ENCODE peak calls at places on chromosome 17, in four cellular contexts. P is lower leg skin, V is ELR, T is AG20443. F is an unnamed sample.

GRCh38 chr17:60086822-60087591 is 8.3 kb upstream of the HEATR6 start:
- DNase-seq in T (peak), P (no peak), V (peak), F (no peak)

GRCh38 chr17:65886240-65886639 is 305.7 kb downstream of the CEP112 start:
- DNase-seq in P (no peak), V (no peak), T (peak), F (no peak)

GRCh38 chr17:41965694-41966375 is 760 bp upstream of the CNP start:
- DNase-seq in P (peak), V (peak), T (peak), F (peak)

GRCh38 chr17:78351449-78352006 is 8.3 kb downstream of the SOCS3 start:
- DNase-seq in V (peak), T (peak), P (peak), F (peak)

GRCh38 chr17:60269417-60269816 is 119.6 kb downstream of the CA4 start:
- DNase-seq in T (no peak), P (no peak), V (no peak), F (no peak)

GRCh38 chr17:66627985-66628384 is 206.9 kb upstream of the CACNG5 start:
- DNase-seq in P (no peak), T (peak), V (no peak), F (no peak)

GRCh38 chr17:61398721-61399130 is 917 bp upstream of the TBX2 start:
- DNase-seq in P (no peak), V (peak), T (no peak), F (no peak)

GRCh38 chr17:80263253-80264047 is 2.8 kb downstream of the RNF213 start:
- DNase-seq in T (peak), P (peak), V (peak), F (peak)

GRCh38 chr17:4587803-4588202 is 3.5 kb downstream of the SMTNL2 start:
- DNase-seq in V (no peak), T (no peak), P (no peak), F (no peak)

GRCh38 chr17:78883090-78883532 is 19.9 kb downstream of the CEP295NL start:
- DNase-seq in V (peak), T (peak), P (peak), F (peak)

GRCh38 chr17:3762922-3763776 is 37.8 kb downstream of the ITGAE start:
- DNase-seq in P (no peak), T (no peak), V (no peak), F (no peak)

GRCh38 chr17:29617481-29618271 is 5.0 kb downstream of the CORO6 start:
- DNase-seq in T (peak), V (peak), P (peak), F (peak)

GRCh38 chr17:16374539-16374938 is 6.4 kb upstream of the UBB start:
- DNase-seq in T (no peak), P (no peak), V (no peak), F (no peak)

GRCh38 chr17:8365143-8365542 is 11.4 kb downstream of the KRABD2 start:
- DNase-seq in P (no peak), V (peak), T (no peak), F (no peak)

GRCh38 chr17:71855000-71855399 is 265.8 kb upstream of the SOX9 start:
- DNase-seq in T (no peak), V (no peak), P (no peak), F (no peak)

GRCh38 chr17:17669851-17670232 is 11.4 kb upstream of the RAI1 start:
- DNase-seq in P (no peak), T (no peak), V (no peak), F (no peak)

GRCh38 chr17:279356-279755 is 73.3 kb downstream of the RPH3AL start:
- DNase-seq in P (no peak), T (no peak), V (no peak), F (no peak)

GRCh38 chr17:81532490-81533287 is 4.5 kb downstream of the FSCN2 start:
- DNase-seq in P (no peak), V (no peak), T (no peak), F (no peak)

GRCh38 chr17:29293890-29294579 is at the start of gene NUFIP2:
- DNase-seq in P (peak), V (peak), T (peak), F (peak)

GRCh38 chr17:69729937-69730336 is 315.4 kb downstream of the MAP2K6 start:
- DNase-seq in V (peak), T (no peak), P (no peak), F (no peak)

GRCh38 chr17:14014647-14015046 is 54.7 kb upstream of the COX10 start:
- DNase-seq in P (no peak), V (peak), T (no peak), F (no peak)

GRCh38 chr17:50779747-50780363 is 12.5 kb upstream of the ANKRD40CL start:
- DNase-seq in V (no peak), P (no peak), T (no peak), F (no peak)

GRCh38 chr17:1942066-1942365 is 83.1 kb downstream of the RTN4RL1 start:
- DNase-seq in P (no peak), V (no peak), T (no peak), F (no peak)

GRCh38 chr17:68600881-68601564 is at the start of gene FAM20A:
- DNase-seq in P (no peak), T (peak), V (no peak), F (no peak)

GRCh38 chr17:48068491-48068961 is 20.4 kb downstream of the NFE2L1 start:
- DNase-seq in V (peak), T (peak), P (no peak), F (no peak)

GRCh38 chr17:47621293-47622178 is 28.2 kb upstream of the KPNB1 start:
- DNase-seq in V (peak), P (no peak), T (peak), F (no peak)

GRCh38 chr17:78940708-78941107 is 15.5 kb upstream of the TIMP2 start:
- DNase-seq in T (no peak), V (peak), P (no peak), F (no peak)

GRCh38 chr17:7834554-7834890 is 505 bp downstream of the KDM6B start:
- DNase-seq in T (no peak), P (no peak), V (no peak), F (no peak)

GRCh38 chr17:77854759-77855745 is 103.5 kb upstream of the TNRC6C start:
- DNase-seq in V (no peak), P (no peak), T (no peak), F (no peak)

GRCh38 chr17:77437017-77437416 is 296.2 kb downstream of the SEC14L1 start:
- DNase-seq in P (no peak), T (peak), V (no peak), F (no peak)